ENCODE peak calls at places on chromosome 1, in five cellular contexts. I is HCT116, V is K562, Q is GM12878, N is H1. Y is an unnamed sample.

GRCh38 chr1:112527266-112528010 is 18.7 kb downstream of the WNT2B start:
- DNase-seq in I (no peak), V (no peak), Q (no peak), N (no peak), Y (no peak)

GRCh38 chr1:14538335-14538734 is 60.1 kb upstream of the KAZN start:
- DNase-seq in I (no peak), V (peak), Q (no peak), N (no peak), Y (no peak)

GRCh38 chr1:55632906-55633305 is 417.7 kb upstream of the USP24 start:
- DNase-seq in I (no peak), V (no peak), Q (no peak), N (no peak), Y (no peak)

GRCh38 chr1:87474098-87474497 is 145.4 kb downstream of the LMO4 start:
- DNase-seq in I (no peak), V (no peak), Q (no peak), N (no peak), Y (no peak)

GRCh38 chr1:110634455-110635281 is 28.5 kb upstream of the KCNA2 start:
- DNase-seq in I (no peak), V (no peak), Q (peak), N (no peak), Y (no peak)

GRCh38 chr1:237428809-237429208 is 386.8 kb downstream of the RYR2 start:
- DNase-seq in I (no peak), V (no peak), Q (no peak), N (no peak), Y (no peak)

GRCh38 chr1:3409737-3410434 is 44.6 kb upstream of the ARHGEF16 start:
- DNase-seq in I (no peak), V (no peak), Q (no peak), N (no peak), Y (peak)

GRCh38 chr1:3905266-3905952 is 5.3 kb upstream of the C1orf174 start:
- DNase-seq in I (no peak), V (no peak), Q (no peak), N (no peak), Y (no peak)

GRCh38 chr1:234500269-234500668 is 21.3 kb upstream of the TARBP1 start:
- DNase-seq in I (no peak), V (no peak), Q (no peak), N (no peak), Y (no peak)

GRCh38 chr1:15326691-15327530 is 79.9 kb downstream of the FHAD1 start:
- DNase-seq in I (no peak), V (peak), Q (no peak), N (no peak), Y (no peak)

GRCh38 chr1:93288558-93288957 is 57.1 kb upstream of the DR1 start:
- DNase-seq in I (no peak), V (peak), Q (no peak), N (no peak), Y (peak)

GRCh38 chr1:42784946-42785693 is at the start of gene TMEM269:
- DNase-seq in I (no peak), V (no peak), Q (no peak), N (no peak), Y (no peak)

GRCh38 chr1:204503913-204504519 is 9.4 kb upstream of the PIK3C2B start:
- DNase-seq in I (no peak), V (no peak), Q (no peak), N (no peak), Y (peak)

GRCh38 chr1:234975122-234975940 is 153.3 kb downstream of the TOMM20 start:
- DNase-seq in I (peak), V (peak), Q (no peak), N (no peak), Y (peak)

GRCh38 chr1:110112656-110113055 is 413 bp downstream of the UBL4B start:
- DNase-seq in I (no peak), V (no peak), Q (no peak), N (no peak), Y (no peak)

GRCh38 chr1:43509740-43510375 is 20.8 kb upstream of the PTPRF start:
- DNase-seq in I (no peak), V (no peak), Q (peak), N (peak), Y (no peak)

GRCh38 chr1:205915354-205915990 is 27.8 kb downstream of the SLC26A9 start:
- DNase-seq in I (no peak), V (no peak), Q (no peak), N (peak), Y (no peak)

GRCh38 chr1:6082430-6082971 is 36.8 kb downstream of the KCNAB2 start:
- DNase-seq in I (no peak), V (peak), Q (no peak), N (no peak), Y (peak)
- TF ChIP-seq SRF in I (no peak), V (no peak), Q (no peak), N (no peak), Y (no peak)

GRCh38 chr1:179129702-179130473 is 48.0 kb downstream of the TOR3A start:
- DNase-seq in I (no peak), V (peak), Q (peak), N (no peak), Y (no peak)
- TF ChIP-seq SRF in I (no peak), V (no peak), Q (no peak), N (no peak), Y (no peak)

DNA sequence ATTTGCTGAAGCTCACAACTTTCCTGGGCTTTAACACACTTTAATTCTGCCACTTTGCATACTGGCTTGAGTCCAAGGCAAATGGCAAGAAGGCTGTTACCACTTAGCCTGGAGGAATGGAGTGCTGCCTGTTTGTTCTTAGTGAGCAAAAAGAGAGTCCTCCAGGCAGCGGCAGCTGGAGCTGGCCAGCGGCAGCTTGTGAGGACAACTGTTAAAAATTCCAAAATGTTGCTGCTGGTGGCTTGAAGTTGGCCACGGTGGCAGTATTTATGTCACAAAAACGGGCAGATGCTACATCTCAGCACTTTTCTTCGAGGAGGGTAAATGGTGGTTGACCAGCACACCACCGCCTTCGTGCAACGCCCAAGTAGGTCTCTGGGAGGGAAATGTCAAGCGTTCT is 27.3 kb downstream of the STPG1 start:
- DNase-seq in I (no peak), V (no peak), Q (no peak), N (peak), Y (no peak)
- TF ChIP-seq SRF in I (no peak), V (no peak), Q (no peak), N (no peak), Y (no peak)

DNA sequence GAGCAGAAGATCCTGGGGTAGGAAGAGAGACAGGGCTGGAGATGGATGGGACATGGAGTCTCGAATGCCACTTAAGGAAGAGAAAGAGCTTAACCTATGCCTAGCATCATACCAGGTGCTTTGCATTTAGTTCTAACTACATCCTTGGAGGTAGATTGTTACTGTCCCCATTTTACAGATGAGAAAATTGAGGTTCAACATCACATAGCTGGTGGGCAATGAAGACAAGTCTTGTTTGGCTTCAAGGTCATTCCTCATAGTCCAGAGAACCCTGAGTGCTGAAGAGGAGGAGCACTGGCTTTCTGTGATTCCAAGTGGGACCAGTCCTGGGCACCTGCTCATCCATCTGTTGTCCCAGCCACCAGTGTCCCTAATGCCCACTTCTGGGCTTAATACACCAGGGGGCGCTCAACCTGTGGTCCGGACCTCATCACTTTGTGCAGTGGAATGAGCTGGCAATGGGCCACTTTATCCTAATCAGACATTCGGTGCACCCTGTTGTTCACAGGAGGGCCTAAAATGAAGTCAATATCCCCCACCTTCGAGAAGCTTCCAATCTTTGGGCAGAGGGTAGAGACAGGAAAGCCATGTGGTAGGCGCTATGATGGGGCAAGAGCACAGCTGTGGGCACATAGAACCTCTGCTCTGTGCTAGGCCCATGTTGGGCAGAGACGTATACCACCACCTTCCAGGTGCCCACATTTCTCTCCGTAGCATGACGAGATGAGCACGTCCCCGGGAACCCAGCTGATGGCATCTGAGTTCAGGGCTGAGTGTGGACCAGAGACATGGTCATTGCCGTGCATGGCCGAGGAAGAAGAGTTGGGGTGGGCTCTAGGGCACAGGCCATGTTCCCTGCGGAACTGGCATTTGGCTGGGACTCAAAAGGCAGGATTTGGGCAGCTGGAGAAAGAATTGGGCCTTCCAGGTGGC is 9.2 kb downstream of the RPS6KA1 start:
- DNase-seq in I (peak), V (peak), Q (no peak), N (peak), Y (peak)
- TF ChIP-seq SRF in I (no peak), V (no peak), Q (no peak), N (no peak), Y (no peak)

GRCh38 chr1:64595871-64596515 is 126.1 kb downstream of the CACHD1 start:
- DNase-seq in I (no peak), V (no peak), Q (no peak), N (no peak), Y (peak)

GRCh38 chr1:64601207-64601606 is 131.3 kb downstream of the CACHD1 start:
- DNase-seq in I (no peak), V (no peak), Q (no peak), N (no peak), Y (no peak)

GRCh38 chr1:64597151-64597550 is 127.2 kb downstream of the CACHD1 start:
- DNase-seq in I (no peak), V (no peak), Q (no peak), N (no peak), Y (no peak)

GRCh38 chr1:64598100-64598571 is 128.2 kb downstream of the CACHD1 start:
- DNase-seq in I (no peak), V (peak), Q (no peak), N (no peak), Y (no peak)
- TF ChIP-seq SRF in I (no peak), V (no peak), Q (no peak), N (no peak), Y (no peak)

Y was measured in HepG2.